ENCODE peak calls at places on chromosome 6, in six cellular contexts. One of them, this sample, is unnamed.

GRCh38 chr6:82374481-82374880 is 10.9 kb downstream of the TPBG start:
- DNase-seq in WTC11: no peak
- DNase-seq in K562: no peak
- DNase-seq in HepG2: no peak
- DNase-seq in H1: no peak
- DNase-seq in GM12878: no peak
- DNase-seq in this sample: no peak

GRCh38 chr6:75023634-75024033 is 182.2 kb downstream of the COL12A1 start:
- DNase-seq in WTC11: no peak
- DNase-seq in K562: no peak
- DNase-seq in HepG2: no peak
- DNase-seq in H1: no peak
- DNase-seq in GM12878: no peak
- DNase-seq in this sample: no peak

GRCh38 chr6:42642794-42643193 is 79.0 kb downstream of the UBR2 start:
- DNase-seq in WTC11: no peak
- DNase-seq in K562: no peak
- DNase-seq in HepG2: no peak
- DNase-seq in H1: no peak
- DNase-seq in GM12878: no peak
- DNase-seq in this sample: no peak

GRCh38 chr6:43455034-43455747 is at the start of gene DLK2:
- DNase-seq in WTC11: peak
- DNase-seq in K562: peak
- DNase-seq in HepG2: no peak
- DNase-seq in H1: peak
- DNase-seq in GM12878: no peak
- DNase-seq in this sample: no peak

GRCh38 chr6:52409499-52409898 is 10.6 kb upstream of the EFHC1 start:
- DNase-seq in WTC11: no peak
- DNase-seq in K562: no peak
- DNase-seq in HepG2: no peak
- DNase-seq in H1: no peak
- DNase-seq in GM12878: no peak
- DNase-seq in this sample: no peak

GRCh38 chr6:157813757-157814455 is 9.1 kb upstream of the SNX9 start:
- DNase-seq in WTC11: no peak
- DNase-seq in K562: peak
- DNase-seq in HepG2: no peak
- DNase-seq in H1: no peak
- DNase-seq in GM12878: no peak
- DNase-seq in this sample: no peak

GRCh38 chr6:167898673-167899311 is 72.1 kb downstream of the AFDN start:
- DNase-seq in WTC11: no peak
- DNase-seq in K562: peak
- DNase-seq in HepG2: peak
- DNase-seq in H1: no peak
- DNase-seq in GM12878: no peak
- DNase-seq in this sample: no peak

GRCh38 chr6:136201735-136202134 is 48.4 kb downstream of the MTFR2 start:
- DNase-seq in WTC11: no peak
- DNase-seq in K562: no peak
- DNase-seq in HepG2: no peak
- DNase-seq in H1: no peak
- DNase-seq in GM12878: no peak
- DNase-seq in this sample: no peak

GRCh38 chr6:18218233-18218632 is 46.1 kb downstream of the DEK start:
- DNase-seq in WTC11: no peak
- DNase-seq in K562: no peak
- DNase-seq in HepG2: no peak
- DNase-seq in H1: no peak
- DNase-seq in GM12878: no peak
- DNase-seq in this sample: no peak

GRCh38 chr6:39695447-39695846 is 29.8 kb downstream of the KIF6 start:
- DNase-seq in WTC11: no peak
- DNase-seq in K562: no peak
- DNase-seq in HepG2: no peak
- DNase-seq in H1: no peak
- DNase-seq in GM12878: no peak
- DNase-seq in this sample: no peak

GRCh38 chr6:114253431-114253830 is 89.4 kb downstream of the HS3ST5 start:
- DNase-seq in WTC11: no peak
- DNase-seq in K562: no peak
- DNase-seq in HepG2: no peak
- DNase-seq in H1: no peak
- DNase-seq in GM12878: no peak
- DNase-seq in this sample: no peak

GRCh38 chr6:104173680-104174079 is 686.0 kb downstream of the HACE1 start:
- DNase-seq in WTC11: no peak
- DNase-seq in K562: no peak
- DNase-seq in HepG2: no peak
- DNase-seq in H1: no peak
- DNase-seq in GM12878: no peak
- DNase-seq in this sample: no peak

GRCh38 chr6:9161731-9162130 is 726.4 kb upstream of the SLC35B3 start:
- DNase-seq in WTC11: no peak
- DNase-seq in K562: no peak
- DNase-seq in HepG2: no peak
- DNase-seq in H1: no peak
- DNase-seq in GM12878: no peak
- DNase-seq in this sample: no peak

GRCh38 chr6:105099371-105099770 is 80.4 kb downstream of the POPDC3 start:
- DNase-seq in WTC11: no peak
- DNase-seq in K562: no peak
- DNase-seq in HepG2: no peak
- DNase-seq in H1: no peak
- DNase-seq in GM12878: no peak
- DNase-seq in this sample: no peak

GRCh38 chr6:72783667-72784066 is 161.8 kb downstream of the KCNQ5 start:
- DNase-seq in WTC11: no peak
- DNase-seq in K562: no peak
- DNase-seq in HepG2: no peak
- DNase-seq in H1: no peak
- DNase-seq in GM12878: no peak
- DNase-seq in this sample: no peak

GRCh38 chr6:41578714-41579610 is 32.8 kb downstream of the FOXP4 start:
- DNase-seq in WTC11: peak
- DNase-seq in K562: peak
- DNase-seq in HepG2: no peak
- DNase-seq in H1: peak
- DNase-seq in GM12878: no peak
- DNase-seq in this sample: no peak

GRCh38 chr6:150667977-150668716 is 68.5 kb downstream of the PLEKHG1 start:
- DNase-seq in WTC11: no peak
- DNase-seq in K562: peak
- DNase-seq in HepG2: peak
- DNase-seq in H1: no peak
- DNase-seq in GM12878: no peak
- DNase-seq in this sample: peak

GRCh38 chr6:108841377-108841855 is 6.8 kb upstream of the ARMC2 start:
- DNase-seq in WTC11: no peak
- DNase-seq in K562: no peak
- DNase-seq in HepG2: no peak
- DNase-seq in H1: no peak
- DNase-seq in GM12878: no peak
- DNase-seq in this sample: no peak

GRCh38 chr6:87401832-87402231 is 5.9 kb upstream of the CFAP206 start:
- DNase-seq in WTC11: no peak
- DNase-seq in K562: no peak
- DNase-seq in HepG2: no peak
- DNase-seq in H1: no peak
- DNase-seq in GM12878: no peak
- DNase-seq in this sample: no peak

GRCh38 chr6:51271615-51272014 is 452.9 kb downstream of the TFAP2B start:
- DNase-seq in WTC11: no peak
- DNase-seq in K562: no peak
- DNase-seq in HepG2: no peak
- DNase-seq in H1: no peak
- DNase-seq in GM12878: no peak
- DNase-seq in this sample: no peak

GRCh38 chr6:6842301-6842700 is 253.8 kb downstream of the LY86 start:
- DNase-seq in WTC11: no peak
- DNase-seq in K562: no peak
- DNase-seq in HepG2: no peak
- DNase-seq in H1: no peak
- DNase-seq in GM12878: no peak
- DNase-seq in this sample: no peak

GRCh38 chr6:56040271-56040670 is 164.9 kb upstream of the BMP5 start:
- DNase-seq in WTC11: no peak
- DNase-seq in K562: no peak
- DNase-seq in HepG2: no peak
- DNase-seq in H1: no peak
- DNase-seq in GM12878: no peak
- DNase-seq in this sample: no peak

GRCh38 chr6:35061102-35061615 is 80.0 kb downstream of the TCP11 start:
- DNase-seq in WTC11: no peak
- DNase-seq in K562: no peak
- DNase-seq in HepG2: no peak
- DNase-seq in H1: no peak
- DNase-seq in GM12878: no peak
- DNase-seq in this sample: no peak

GRCh38 chr6:161837854-161838253 is 564.0 kb upstream of the AGPAT4 start:
- DNase-seq in WTC11: no peak
- DNase-seq in K562: no peak
- DNase-seq in HepG2: no peak
- DNase-seq in H1: no peak
- DNase-seq in GM12878: no peak
- DNase-seq in this sample: no peak

GRCh38 chr6:161837449-161837735 is 563.5 kb upstream of the AGPAT4 start:
- DNase-seq in WTC11: no peak
- DNase-seq in K562: no peak
- DNase-seq in HepG2: no peak
- DNase-seq in H1: no peak
- DNase-seq in GM12878: no peak
- DNase-seq in this sample: no peak

GRCh38 chr6:161835426-161836029 is 561.7 kb upstream of the AGPAT4 start:
- DNase-seq in WTC11: no peak
- DNase-seq in K562: no peak
- DNase-seq in HepG2: peak
- DNase-seq in H1: no peak
- DNase-seq in GM12878: no peak
- DNase-seq in this sample: no peak

GRCh38 chr6:161836643-161837448 is 563.0 kb upstream of the AGPAT4 start:
- DNase-seq in WTC11: no peak
- DNase-seq in K562: no peak
- DNase-seq in HepG2: peak
- DNase-seq in H1: no peak
- DNase-seq in GM12878: no peak
- DNase-seq in this sample: peak

DNA sequence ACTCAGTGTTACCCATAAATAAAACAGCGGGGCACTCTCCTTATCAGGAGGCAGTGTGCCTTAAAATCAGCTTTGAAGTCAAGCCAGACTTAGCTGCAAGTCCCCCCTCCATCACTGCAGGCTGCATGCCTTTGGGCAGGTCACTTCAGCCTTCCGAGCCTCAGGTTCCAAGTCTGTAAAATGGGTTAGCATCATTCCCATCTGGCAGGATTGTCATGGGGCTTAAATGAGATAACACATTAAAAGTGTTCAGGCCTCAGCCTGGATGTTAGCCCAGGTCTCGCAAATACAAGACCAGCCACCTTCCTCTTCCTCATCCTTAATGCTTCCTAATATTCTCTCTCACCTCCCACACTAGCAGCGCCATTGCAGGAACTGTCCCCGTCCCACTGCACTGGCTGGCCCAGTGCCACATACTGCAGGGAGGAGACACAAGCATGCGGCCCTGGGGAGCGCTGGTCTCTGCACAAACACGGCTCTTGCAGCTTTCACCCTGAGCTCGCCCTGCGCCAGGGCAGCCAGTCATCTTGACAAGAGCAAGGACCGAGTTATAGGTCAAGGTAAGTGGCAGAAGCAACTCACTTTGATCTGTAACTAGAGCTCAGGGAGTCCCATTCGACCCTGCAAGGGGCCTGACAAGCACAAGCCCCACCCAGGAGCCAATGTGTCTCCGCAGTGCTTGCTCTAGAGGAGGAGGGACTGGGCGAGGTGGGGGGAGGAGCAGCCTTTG is 564.6 kb upstream of the AGPAT4 start:
- DNase-seq in WTC11: peak
- DNase-seq in K562: no peak
- DNase-seq in HepG2: peak
- DNase-seq in H1: peak
- DNase-seq in GM12878: no peak
- DNase-seq in this sample: no peak
- TF ChIP-seq ATF3 in WTC11: no peak
- TF ChIP-seq ATF3 in K562: no peak
- TF ChIP-seq ATF3 in HepG2: no peak
- TF ChIP-seq ATF3 in H1: no peak
- TF ChIP-seq ATF3 in GM12878: no peak
- TF ChIP-seq ATF3 in this sample: no peak

DNA sequence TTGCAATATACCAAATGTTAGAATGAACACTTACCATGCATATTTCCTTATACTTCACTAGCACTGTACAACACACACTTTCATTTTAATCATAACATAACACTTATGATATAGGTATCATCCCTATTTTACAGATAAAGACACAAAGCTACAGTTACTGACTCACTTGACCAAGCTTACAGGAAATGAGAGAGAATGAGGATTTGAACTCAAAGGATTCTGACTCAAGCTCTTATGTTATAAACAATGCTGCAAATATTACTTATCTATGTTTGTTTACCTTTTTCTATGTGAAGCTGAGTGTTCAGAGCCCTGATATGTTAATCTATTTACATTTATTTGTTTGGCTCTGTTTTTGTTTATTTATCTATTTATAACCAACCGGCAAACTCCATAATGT is 245.4 kb downstream of the PTPRK start:
- DNase-seq in WTC11: no peak
- DNase-seq in K562: no peak
- DNase-seq in HepG2: no peak
- DNase-seq in H1: no peak
- DNase-seq in GM12878: no peak
- DNase-seq in this sample: no peak
- TF ChIP-seq ATF3 in WTC11: no peak
- TF ChIP-seq ATF3 in K562: no peak
- TF ChIP-seq ATF3 in HepG2: no peak
- TF ChIP-seq ATF3 in H1: no peak
- TF ChIP-seq ATF3 in GM12878: no peak
- TF ChIP-seq ATF3 in this sample: no peak

GRCh38 chr6:144012534-144012933 is 4.5 kb upstream of the PLAGL1 start:
- DNase-seq in WTC11: no peak
- DNase-seq in K562: no peak
- DNase-seq in HepG2: no peak
- DNase-seq in H1: no peak
- DNase-seq in GM12878: no peak
- DNase-seq in this sample: no peak
- TF ChIP-seq ATF3 in WTC11: no peak
- TF ChIP-seq ATF3 in K562: no peak
- TF ChIP-seq ATF3 in HepG2: no peak
- TF ChIP-seq ATF3 in H1: no peak
- TF ChIP-seq ATF3 in GM12878: no peak
- TF ChIP-seq ATF3 in this sample: no peak

GRCh38 chr6:37830225-37830624 is 10.7 kb downstream of the ZFAND3 start:
- DNase-seq in WTC11: no peak
- DNase-seq in K562: no peak
- DNase-seq in HepG2: no peak
- DNase-seq in H1: no peak
- DNase-seq in GM12878: no peak
- DNase-seq in this sample: no peak
- TF ChIP-seq ATF3 in WTC11: no peak
- TF ChIP-seq ATF3 in K562: no peak
- TF ChIP-seq ATF3 in HepG2: no peak
- TF ChIP-seq ATF3 in H1: no peak
- TF ChIP-seq ATF3 in GM12878: no peak
- TF ChIP-seq ATF3 in this sample: no peak

This sample was measured in HCT116.